ENCODE peak calls at places on chromosomes 12 and 14, in eight cellular contexts. K is CD4-positive, alpha-beta memory T cell; W is mammary epithelial cell; Y is Peyer's patch; V is thoracic aorta; H is GM23338; G is small intestine; R is psoas muscle. D is an unnamed sample. For H3K36me3 and H3K27me3, the result is how much of the 10 kb centered on the place peaks cover.

GRCh38 chr14:72665259-72665658 is 228.6 kb downstream of the DPF3 start:
- DNase-seq in G (no peak), H (no peak), R (no peak), Y (no peak), W (peak), K (no peak), V (no peak), D (peak)

GRCh38 chr14:90698379-90698869 is 117.8 kb downstream of the TTC7B start:
- DNase-seq in R (peak), G (no peak), H (no peak), K (no peak), Y (peak), W (no peak), V (no peak), D (peak)

GRCh38 chr14:68951051-68951797 is 27.9 kb downstream of the ACTN1 start:
- DNase-seq in K (no peak), H (no peak), W (peak), R (peak), G (peak), Y (peak), V (peak), D (peak)

GRCh38 chr12:13093191-13093849 is 10.1 kb downstream of the GSG1 start:
- DNase-seq in H (no peak), Y (no peak), V (no peak), R (no peak), W (no peak), K (no peak), G (no peak), D (no peak)

GRCh38 chr14:96631621-96632362 is 129.6 kb downstream of the PAPOLA start:
- DNase-seq in G (peak), R (no peak), Y (peak), V (no peak), K (no peak), W (no peak), H (no peak), D (peak)

GRCh38 chr14:55556929-55557623 is 22.9 kb upstream of the KTN1 start:
- DNase-seq in G (peak), Y (peak), H (no peak), V (no peak), W (peak), R (peak), K (no peak), D (peak)

GRCh38 chr14:77590845-77591506 is 25.5 kb downstream of the SPTLC2 start:
- DNase-seq in R (no peak), Y (no peak), K (no peak), H (no peak), G (peak), W (peak), V (no peak), D (no peak)

GRCh38 chr14:101187017-101187815 is 283.7 kb upstream of the RTL1 start:
- DNase-seq in V (no peak), H (no peak), W (no peak), Y (no peak), R (no peak), G (no peak), K (no peak), D (no peak)

GRCh38 chr12:26648584-26648983 is 184.4 kb downstream of the ITPR2 start:
- DNase-seq in H (no peak), K (no peak), R (no peak), W (peak), G (no peak), Y (no peak), V (no peak), D (peak)

GRCh38 chr14:23660290-23661226 is 24.4 kb downstream of the DHRS2 start:
- DNase-seq in G (peak), H (no peak), K (peak), R (no peak), W (no peak), Y (no peak), V (no peak), D (no peak)

GRCh38 chr12:61385771-61386170 is 874.4 kb upstream of the USP15 start:
- DNase-seq in H (no peak), G (no peak), K (no peak), Y (no peak), R (no peak), V (no peak), W (peak), D (no peak)

GRCh38 chr14:105067140-105067968 is 2.1 kb upstream of the GPR132 start:
- DNase-seq in K (no peak), R (peak), W (peak), H (no peak), V (no peak), Y (peak), G (peak), D (peak)

GRCh38 chr14:104865631-104866441 is 768 bp downstream of the CEP170B start:
- DNase-seq in K (no peak), H (peak), G (peak), V (no peak), R (peak), Y (peak), W (peak), D (peak)

GRCh38 chr12:15644700-15645099 is 144.5 kb downstream of the EPS8 start:
- DNase-seq in W (no peak), H (no peak), Y (no peak), R (no peak), K (no peak), G (no peak), V (no peak), D (no peak)

GRCh38 chr14:90536511-90537191 is 139.8 kb downstream of the CALM1 start:
- DNase-seq in H (no peak), R (no peak), G (no peak), K (no peak), V (no peak), Y (no peak), W (no peak), D (no peak)

GRCh38 chr12:63916561-63917476 is 72.3 kb downstream of the SRGAP1 start:
- DNase-seq in K (no peak), R (no peak), Y (no peak), G (no peak), H (no peak), V (no peak), W (no peak), D (peak)

GRCh38 chr12:45234134-45234865 is 18.4 kb downstream of the ANO6 start:
- DNase-seq in H (peak), K (no peak), V (no peak), Y (no peak), W (peak), R (no peak), G (peak), D (peak)

GRCh38 chr12:108484431-108484830 is 30.6 kb upstream of the FICD start:
- DNase-seq in W (peak), G (no peak), K (no peak), H (no peak), Y (no peak), V (no peak), R (no peak), D (no peak)

GRCh38 chr14:104735830-104736642 is 12.0 kb downstream of the ADSS1 start:
- DNase-seq in K (no peak), W (peak), R (peak), H (no peak), Y (peak), V (peak), G (no peak), D (no peak)

GRCh38 chr12:27802936-27803335 is 22.9 kb upstream of the MANSC4 start:
- DNase-seq in G (no peak), V (no peak), W (no peak), R (no peak), K (no peak), Y (no peak), H (no peak), D (no peak)

GRCh38 chr12:58988643-58989042 is 68.3 kb upstream of the LRIG3 start:
- DNase-seq in W (no peak), R (no peak), H (no peak), K (no peak), V (no peak), G (no peak), Y (no peak), D (no peak)

GRCh38 chr14:29273513-29273912 is 506.9 kb downstream of the FOXG1 start:
- DNase-seq in W (no peak), G (no peak), Y (no peak), K (no peak), R (no peak), V (no peak), H (peak), D (no peak)

GRCh38 chr12:100927825-100928224 is 133.2 kb downstream of the ANO4 start:
- DNase-seq in H (no peak), Y (no peak), V (no peak), R (no peak), G (no peak), K (no peak), W (peak), D (peak)

GRCh38 chr14:105249175-105250007 is 1.1 kb downstream of the BTBD6 start:
- DNase-seq in R (peak), W (no peak), Y (no peak), H (peak), V (no peak), G (peak), K (no peak), D (no peak)

GRCh38 chr14:61221906-61222305 is 59.2 kb downstream of the TMEM30B start:
- DNase-seq in V (no peak), G (no peak), Y (no peak), H (no peak), W (no peak), R (no peak), K (no peak), D (no peak)

GRCh38 chr12:97560766-97561165 is 98.2 kb downstream of the RMST start:
- DNase-seq in R (no peak), Y (no peak), W (no peak), G (no peak), H (peak), V (no peak), K (no peak), D (no peak)

GRCh38 chr14:102323102-102323501 is 3.6 kb downstream of the ZNF839 start:
- DNase-seq in V (peak), H (peak), G (peak), K (no peak), R (peak), W (peak), Y (peak), D (peak)

GRCh38 chr12:13834241-13834640 is 147.2 kb downstream of the GRIN2B start:
- DNase-seq in W (no peak), H (no peak), K (no peak), R (no peak), G (no peak), V (no peak), Y (no peak), D (no peak)

GRCh38 chr14:74955229-74955999 is at the start of gene PGF:
- DNase-seq in R (peak), H (peak), K (peak), W (peak), V (no peak), G (peak), Y (peak), D (peak)

GRCh38 chr14:32826404-32827082 is 112.1 kb upstream of the NPAS3 start:
- DNase-seq in H (peak), Y (no peak), G (no peak), V (no peak), K (no peak), R (no peak), W (no peak), D (no peak)

GRCh38 chr12:58081488-58081887 is 140.1 kb downstream of the ATP23 start:
- DNase-seq in R (no peak), V (no peak), W (peak), K (no peak), Y (no peak), H (no peak), G (no peak), D (no peak)

DNA sequence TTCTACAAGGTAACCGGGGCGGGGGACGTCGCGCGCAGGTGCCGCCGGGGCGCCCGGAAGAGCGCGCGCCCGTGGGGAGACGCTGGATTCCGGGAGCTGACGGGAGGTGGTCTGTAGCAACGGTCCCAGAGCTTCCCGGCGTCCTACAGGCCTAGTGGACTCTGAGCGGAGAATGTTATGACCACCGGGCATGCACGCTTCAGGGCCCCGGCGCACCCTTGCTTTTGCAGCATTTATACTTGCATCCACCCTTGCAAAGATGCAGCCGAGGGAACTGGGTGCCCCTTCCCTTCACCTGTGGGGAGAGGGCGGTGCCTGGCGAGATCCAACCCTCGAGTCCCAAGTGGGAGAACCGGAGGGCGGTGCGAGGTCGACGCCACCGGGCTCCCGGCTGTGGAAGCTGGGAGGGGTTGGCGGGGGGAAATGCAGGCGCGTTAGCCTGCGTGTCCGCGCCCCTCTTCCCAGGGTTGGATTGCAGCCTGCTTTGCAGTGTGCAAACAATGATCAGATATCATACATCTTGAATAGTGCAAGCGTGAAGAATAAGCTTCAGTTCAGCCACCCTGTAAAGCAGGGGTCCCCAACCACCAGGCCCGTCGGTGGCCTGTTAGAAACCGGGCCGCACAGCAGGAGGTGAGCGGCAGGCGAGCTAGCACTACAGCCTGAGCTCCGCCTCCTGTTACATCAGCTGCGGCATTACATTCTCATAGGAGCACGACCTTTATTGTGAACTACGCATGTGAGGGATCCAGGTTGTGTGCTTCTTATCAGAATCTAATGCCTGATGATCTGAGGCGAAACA is 576 bp downstream of the ERP29 start:
- DNase-seq in G (peak), V (no peak), W (peak), K (peak), Y (peak), R (peak), H (peak), D (peak)
- H3K4me3 ChIP-seq in G (peak), V (peak), W (peak), K (peak), Y (peak), R (peak), H (peak), D (peak)

GRCh38 chr12:131758016-131758739 is 47.3 kb downstream of the SFSWAP start:
- DNase-seq in Y (no peak), G (no peak), K (no peak), V (no peak), W (no peak), R (no peak), H (no peak), D (no peak)
- H3K36me3 ChIP-seq in Y (half or more), G (under half), K (half or more), V (half or more), W (under half), R (half or more), H (half or more), D (half or more)

DNA sequence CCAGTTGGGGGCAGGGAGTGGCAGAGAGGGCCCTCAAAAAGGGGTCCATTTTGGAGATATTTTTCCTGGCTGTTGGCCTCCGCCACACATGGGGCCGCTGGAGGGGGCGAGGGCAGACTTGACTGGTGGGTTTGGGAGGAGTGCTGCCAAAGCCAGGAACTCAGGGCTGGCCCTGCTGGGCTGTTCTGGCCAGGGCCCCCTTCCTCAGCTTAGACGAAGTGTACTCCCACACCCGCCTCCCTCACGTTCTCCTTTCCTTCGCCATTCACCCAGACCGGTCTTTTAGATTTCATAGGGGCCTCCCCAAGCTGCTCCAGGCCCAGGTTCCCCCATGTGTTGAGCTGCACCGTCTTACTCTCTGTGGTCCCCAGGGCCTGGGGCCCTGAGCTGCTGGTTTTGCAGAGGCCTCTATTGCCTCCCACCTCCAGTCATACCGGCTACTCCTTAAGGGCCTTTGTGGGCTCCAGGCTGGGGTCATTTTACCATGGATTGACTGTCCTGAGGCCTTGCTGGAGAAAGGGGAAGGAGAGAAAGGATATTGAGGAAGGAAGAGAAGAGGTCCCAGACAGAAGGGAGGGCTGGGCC is 1.3 kb downstream of the KRT7 start:
- DNase-seq in V (no peak), Y (no peak), G (no peak), K (no peak), H (peak), R (no peak), W (no peak), D (no peak)
- H3K27me3 ChIP-seq in V (under half), Y (under half), G (under half), K (under half), H (under half), R (under half), W (under half), D (under half)

DNA sequence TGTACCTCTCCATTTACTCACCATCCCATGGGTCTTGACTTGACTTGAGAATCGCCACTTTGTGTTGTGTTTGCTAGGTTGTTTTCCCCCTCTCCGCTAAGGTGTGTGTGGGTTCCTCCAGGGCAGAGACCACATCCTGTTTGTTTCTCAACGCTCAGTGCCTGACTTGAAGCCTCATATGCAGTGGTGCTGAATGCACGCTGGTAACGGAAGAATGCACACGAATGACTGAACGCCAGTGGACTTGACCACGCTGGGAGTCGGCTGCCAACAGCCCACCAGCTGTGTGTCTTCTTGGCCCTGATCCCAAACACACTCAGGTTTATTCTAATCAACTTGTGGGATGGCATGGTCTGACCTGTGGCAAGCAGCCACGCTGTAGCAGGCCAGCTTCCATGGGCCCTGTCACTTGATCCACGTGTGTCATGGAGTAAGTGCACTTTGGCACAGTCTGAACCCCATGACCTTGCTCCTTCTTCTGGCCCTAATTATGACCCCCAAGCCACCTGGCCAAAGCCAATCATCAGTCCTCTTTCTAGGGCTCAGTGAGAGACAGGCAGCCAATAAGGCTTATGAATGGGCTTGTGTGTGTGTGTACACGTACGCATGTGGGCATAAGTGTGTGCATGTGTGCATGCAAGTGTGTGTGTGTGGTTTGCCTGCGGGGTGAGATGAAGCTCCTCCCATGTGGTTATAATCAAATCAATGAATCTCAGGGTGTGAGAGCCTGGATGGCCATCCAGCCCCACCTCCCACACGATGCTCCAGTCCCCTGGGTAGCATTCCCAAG is 6.3 kb upstream of the TC2N start:
- DNase-seq in K (peak), G (peak), W (peak), R (no peak), H (no peak), Y (peak), V (no peak), D (no peak)
- H3K4me3 ChIP-seq in K (peak), G (no peak), W (no peak), R (no peak), H (no peak), Y (peak), V (no peak), D (no peak)

D was measured in MG63.